ENCODE peak calls at places on chromosomes 3 and 15, in five cellular contexts. E is IMR-90, K is heart right ventricle, F is psoas muscle, R is neural progenitor cell. W is an unnamed sample.

GRCh38 chr15:64775551-64776401 is at the start of gene RBPMS2:
- DNase-seq in F (peak; percentile 44), K (peak; percentile 39), R (peak; percentile 73), E (peak; percentile 2), W (no peak)

GRCh38 chr15:58346361-58346760 is 85.4 kb upstream of the LIPC start:
- DNase-seq in R (peak; percentile 23), E (no peak), F (no peak), K (no peak), W (no peak)

GRCh38 chr3:149340310-149340933 is 7.0 kb upstream of the TM4SF18 start:
- DNase-seq in F (no peak), R (no peak), K (no peak), E (peak; percentile 74), W (no peak)

GRCh38 chr3:6315906-6316305 is 545.0 kb upstream of the GRM7 start:
- DNase-seq in E (no peak), K (no peak), F (no peak), R (no peak), W (no peak)

GRCh38 chr15:95684126-95684525 is 646.4 kb upstream of the NR2F2 start:
- DNase-seq in R (no peak), F (no peak), E (no peak), K (no peak), W (no peak)

GRCh38 chr15:72751751-72752455 is 31.7 kb downstream of the ADPGK start:
- DNase-seq in R (no peak), E (peak; percentile 2), F (no peak), K (no peak), W (no peak)

GRCh38 chr15:69921626-69922624 is 175.8 kb downstream of the TLE3 start:
- DNase-seq in E (no peak), F (no peak), R (no peak), K (no peak), W (no peak)

GRCh38 chr15:101064795-101065569 is 145.8 kb downstream of the LRRK1 start:
- DNase-seq in F (no peak), E (no peak), K (no peak), R (no peak), W (no peak)

GRCh38 chr3:172625404-172625803 is 85.5 kb downstream of the NCEH1 start:
- DNase-seq in E (peak; percentile 56), K (no peak), R (no peak), F (no peak), W (no peak)

GRCh38 chr15:90035095-90035834 is 34.1 kb downstream of the ZNF710 start:
- DNase-seq in K (peak; percentile 51), E (peak; percentile 62), R (no peak), F (peak; percentile 59), W (peak; percentile 53)

GRCh38 chr15:80476036-80476435 is 71.9 kb downstream of the ARNT2 start:
- DNase-seq in E (no peak), R (no peak), F (no peak), K (no peak), W (no peak)

GRCh38 chr15:99957642-99958013 is 224.4 kb upstream of the LYSMD4 start:
- DNase-seq in E (no peak), R (no peak), F (no peak), K (no peak), W (no peak)

GRCh38 chr15:99956022-99956775 is 223.0 kb upstream of the LYSMD4 start:
- DNase-seq in R (no peak), E (no peak), K (no peak), F (no peak), W (no peak)

GRCh38 chr15:99955532-99955931 is 222.3 kb upstream of the LYSMD4 start:
- DNase-seq in E (no peak), K (no peak), F (no peak), R (no peak), W (no peak)

GRCh38 chr15:99958426-99959097 is 225.3 kb upstream of the LYSMD4 start:
- DNase-seq in F (no peak), E (no peak), K (no peak), R (no peak), W (no peak)

DNA sequence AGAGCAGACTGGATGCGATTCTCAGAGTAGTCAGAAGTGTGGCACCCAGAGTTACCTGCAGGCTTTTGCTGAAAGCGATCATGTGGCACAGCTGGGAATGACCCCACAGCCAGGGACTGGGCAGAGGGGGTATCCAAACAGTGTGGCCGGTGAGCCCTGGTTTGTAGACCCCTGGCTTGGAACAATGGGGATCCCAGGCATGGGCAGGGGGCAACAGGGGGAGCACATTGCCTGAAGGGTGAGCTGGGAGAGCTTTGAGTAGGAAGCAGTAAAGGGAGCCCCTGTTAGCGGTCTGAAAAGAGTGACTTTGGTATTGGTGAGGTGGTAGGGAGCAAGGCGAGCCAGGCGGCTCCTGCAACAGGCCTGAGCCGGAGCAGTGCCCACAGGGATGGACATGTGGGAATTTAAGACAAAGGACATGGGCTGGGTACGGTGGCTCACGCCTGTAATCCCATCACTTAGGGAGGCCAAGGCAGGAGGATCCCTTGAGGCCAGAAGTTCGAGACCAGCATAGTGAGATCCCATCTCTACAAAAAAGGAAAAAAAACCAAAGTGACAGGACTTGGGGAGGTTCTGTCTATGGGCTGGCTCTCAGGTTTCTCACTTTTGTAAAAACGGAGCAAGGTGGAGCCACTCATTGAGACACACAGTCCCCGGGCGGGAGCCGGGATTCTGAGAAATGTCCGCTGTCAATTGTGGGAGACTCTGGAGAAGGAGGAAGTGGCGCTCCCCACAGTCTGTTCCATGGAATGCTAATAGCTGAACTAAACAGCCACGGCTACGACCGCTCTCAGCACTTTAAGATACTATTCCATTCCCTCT is 223.8 kb upstream of the LYSMD4 start:
- DNase-seq in K (no peak), E (no peak), F (no peak), R (no peak), W (no peak)
- H3K27ac ChIP-seq in K (no peak overlapping the region), E (no peak overlapping the region), F (no peak overlapping the region), R (no peak overlapping the region), W (no peak overlapping the region)

DNA sequence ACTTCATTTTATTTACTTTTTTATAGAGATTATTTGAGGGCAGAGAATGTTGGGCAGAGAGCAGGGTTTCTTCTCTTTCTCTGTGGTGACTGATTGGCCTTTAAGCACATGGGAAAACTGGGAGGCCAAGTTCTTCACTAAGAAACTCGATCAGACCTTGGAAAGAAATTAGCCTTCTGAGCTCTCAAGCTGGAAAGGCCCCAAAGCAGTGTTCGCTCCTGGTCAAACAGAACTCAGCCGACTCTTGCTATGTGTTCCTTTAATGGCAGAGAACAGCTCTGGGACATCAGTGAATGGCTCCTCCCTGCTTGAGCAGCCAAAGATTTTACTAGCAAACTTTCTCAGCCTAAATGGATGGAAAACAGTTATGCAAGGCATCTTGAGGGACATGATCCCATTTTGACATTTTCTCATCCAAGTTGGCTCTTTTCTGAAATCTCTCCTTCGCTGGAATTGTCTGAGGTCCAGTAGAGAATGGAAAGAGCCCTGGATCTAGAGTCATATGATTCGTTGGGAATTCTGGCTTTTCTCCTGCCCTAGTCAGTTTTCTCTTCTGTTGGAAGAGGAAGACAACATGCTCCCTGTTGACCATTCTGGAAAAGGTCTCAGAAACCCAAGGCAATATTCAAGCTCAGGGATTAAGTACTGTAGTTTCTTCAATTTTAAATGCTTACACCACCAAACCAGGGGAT is 319.5 kb downstream of the AGBL1 start:
- DNase-seq in F (peak; percentile 18), K (peak; percentile 26), E (no peak), R (no peak), W (no peak)
- H3K27ac ChIP-seq in F (peak overlapping the region; percentile 34), K (peak overlapping the region; percentile 18), E (no peak overlapping the region), R (no peak overlapping the region), W (no peak overlapping the region)

GRCh38 chr15:39130556-39131379 is 450.1 kb upstream of the THBS1 start:
- DNase-seq in F (no peak), R (no peak), K (no peak), E (peak; percentile 67), W (no peak)

GRCh38 chr15:39134282-39134681 is 446.6 kb upstream of the THBS1 start:
- DNase-seq in E (no peak), F (no peak), R (no peak), K (no peak), W (no peak)

GRCh38 chr15:39133201-39133600 is 447.7 kb upstream of the THBS1 start:
- DNase-seq in R (no peak), F (no peak), E (peak; percentile 91), K (no peak), W (no peak)

GRCh38 chr15:39131605-39132004 is 449.3 kb upstream of the THBS1 start:
- DNase-seq in F (no peak), E (peak; percentile 56), R (no peak), K (no peak), W (no peak)

DNA sequence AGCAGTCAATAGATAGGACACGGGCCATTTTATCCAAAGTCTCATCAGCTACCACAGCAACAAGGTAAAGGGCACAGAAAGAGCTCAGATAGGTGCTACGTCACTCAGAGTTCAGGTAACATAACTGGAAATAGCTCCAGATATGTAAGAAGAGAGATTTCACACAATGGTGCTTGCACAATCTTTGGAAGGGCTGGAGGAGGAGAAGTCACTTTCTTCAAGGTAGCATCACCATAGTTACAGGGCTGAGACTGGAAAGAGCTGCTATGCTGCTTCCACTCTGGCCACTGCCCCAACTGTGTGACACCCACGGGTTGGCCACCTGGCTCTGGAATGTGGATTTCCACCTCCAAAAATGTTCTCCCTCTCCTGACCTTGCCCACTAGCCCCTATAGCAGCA is 448.8 kb upstream of the THBS1 start:
- DNase-seq in R (no peak), K (no peak), F (no peak), E (no peak), W (no peak)
- H3K27ac ChIP-seq in R (no peak overlapping the region), K (no peak overlapping the region), F (no peak overlapping the region), E (peak overlapping the region; percentile 79), W (no peak overlapping the region)

DNA sequence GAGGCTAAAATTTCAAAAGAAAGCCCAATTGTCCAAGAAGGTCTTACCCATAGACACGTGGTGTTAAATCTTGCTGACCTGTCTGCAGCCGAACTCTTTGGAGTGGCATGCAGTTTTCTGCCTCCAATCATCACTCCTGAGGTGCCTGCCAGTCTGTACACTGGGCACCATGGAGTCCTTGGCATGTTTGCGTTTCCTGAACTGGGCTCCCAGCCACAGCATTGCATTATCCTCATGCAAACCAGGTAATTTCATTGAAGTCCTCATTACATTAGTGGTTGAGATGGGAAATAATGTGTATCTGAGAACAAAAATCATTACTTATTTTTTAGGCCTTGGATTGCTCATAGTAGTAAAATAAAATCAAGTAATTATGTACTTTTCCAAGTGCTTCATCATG is 152.3 kb downstream of the AKAP13 start:
- DNase-seq in E (no peak), R (no peak), K (peak; percentile 27), F (no peak), W (no peak)
- H3K27ac ChIP-seq in E (no peak overlapping the region), R (no peak overlapping the region), K (peak overlapping the region; percentile 12), F (no peak overlapping the region), W (no peak overlapping the region)

GRCh38 chr15:91374336-91374735 is 274.3 kb downstream of the SV2B start:
- DNase-seq in K (no peak), R (no peak), F (no peak), E (no peak), W (no peak)
- H3K27ac ChIP-seq in K (no peak overlapping the region), R (no peak overlapping the region), F (no peak overlapping the region), E (no peak overlapping the region), W (no peak overlapping the region)

GRCh38 chr3:66507631-66508260 is 6.9 kb upstream of the LRIG1 start:
- DNase-seq in F (no peak), E (no peak), K (peak; percentile 60), R (no peak), W (peak; percentile 55)

GRCh38 chr3:66502981-66503380 is 2.2 kb upstream of the LRIG1 start:
- DNase-seq in F (no peak), K (no peak), R (no peak), E (no peak), W (no peak)

GRCh38 chr3:66502267-66502874 is 1.5 kb upstream of the LRIG1 start:
- DNase-seq in F (no peak), E (no peak), R (no peak), K (no peak), W (no peak)

GRCh38 chr3:66506154-66506553 is 5.3 kb upstream of the LRIG1 start:
- DNase-seq in K (no peak), F (no peak), E (no peak), R (no peak), W (no peak)

GRCh38 chr3:66504761-66505641 is 4.2 kb upstream of the LRIG1 start:
- DNase-seq in R (no peak), F (no peak), K (no peak), E (no peak), W (peak; percentile 57)
- H3K27ac ChIP-seq in R (no peak overlapping the region), F (no peak overlapping the region), K (no peak overlapping the region), E (no peak overlapping the region), W (no peak overlapping the region)

W was measured in small intestine.